ENCODE peak calls at places on chromosomes 12 and 14, in seven cellular contexts. One of them, this sample, is unnamed.

GRCh38 chr14:39372656-39373055 is 59.6 kb downstream of the FBXO33 start:
- DNase-seq in HCT116: no peak
- DNase-seq in H1: no peak
- DNase-seq in GM12878: no peak
- DNase-seq in Panc1: no peak
- DNase-seq in K562: no peak
- DNase-seq in HepG2: no peak
- DNase-seq in this sample: no peak

GRCh38 chr12:57033428-57033827 is 16.5 kb downstream of the MYO1A start:
- DNase-seq in GM12878: no peak
- DNase-seq in HepG2: no peak
- DNase-seq in HCT116: no peak
- DNase-seq in Panc1: no peak
- DNase-seq in K562: no peak
- DNase-seq in H1: no peak
- DNase-seq in this sample: no peak

GRCh38 chr12:13536219-13536910 is 339.8 kb downstream of the EMP1 start:
- DNase-seq in K562: no peak
- DNase-seq in H1: no peak
- DNase-seq in GM12878: peak; percentile 60
- DNase-seq in HepG2: no peak
- DNase-seq in Panc1: no peak
- DNase-seq in HCT116: no peak
- DNase-seq in this sample: no peak

GRCh38 chr12:96198970-96199369 is 4.8 kb downstream of the ELK3 start:
- DNase-seq in K562: no peak
- DNase-seq in HCT116: peak; percentile 87
- DNase-seq in GM12878: no peak
- DNase-seq in Panc1: no peak
- DNase-seq in H1: no peak
- DNase-seq in HepG2: no peak
- DNase-seq in this sample: no peak

GRCh38 chr12:107492393-107493134 is 193.0 kb upstream of the PWP1 start:
- DNase-seq in K562: no peak
- DNase-seq in GM12878: no peak
- DNase-seq in Panc1: no peak
- DNase-seq in H1: no peak
- DNase-seq in HepG2: peak; percentile 40
- DNase-seq in HCT116: no peak
- DNase-seq in this sample: no peak

GRCh38 chr14:81110186-81110585 is 110.6 kb downstream of the GTF2A1 start:
- DNase-seq in HepG2: no peak
- DNase-seq in HCT116: no peak
- DNase-seq in Panc1: no peak
- DNase-seq in K562: no peak
- DNase-seq in H1: no peak
- DNase-seq in GM12878: no peak
- DNase-seq in this sample: no peak

GRCh38 chr14:101130861-101131260 is 227.3 kb upstream of the RTL1 start:
- DNase-seq in HCT116: no peak
- DNase-seq in Panc1: no peak
- DNase-seq in HepG2: no peak
- DNase-seq in GM12878: no peak
- DNase-seq in H1: peak; percentile 40
- DNase-seq in K562: no peak
- DNase-seq in this sample: peak; percentile 22

GRCh38 chr14:91098591-91098990 is 15.3 kb upstream of the DGLUCY start:
- DNase-seq in GM12878: no peak
- DNase-seq in H1: no peak
- DNase-seq in HCT116: no peak
- DNase-seq in K562: no peak
- DNase-seq in HepG2: no peak
- DNase-seq in Panc1: no peak
- DNase-seq in this sample: no peak

GRCh38 chr14:50954811-50955372 is 10.6 kb upstream of the PYGL start:
- DNase-seq in GM12878: no peak
- DNase-seq in H1: no peak
- DNase-seq in HepG2: peak; percentile 33
- DNase-seq in HCT116: peak; percentile 23
- DNase-seq in K562: peak; percentile 30
- DNase-seq in Panc1: peak; percentile 45
- DNase-seq in this sample: peak; percentile 72

GRCh38 chr12:52207895-52208294 is 16.1 kb upstream of the KRT80 start:
- DNase-seq in K562: no peak
- DNase-seq in Panc1: no peak
- DNase-seq in HepG2: no peak
- DNase-seq in GM12878: no peak
- DNase-seq in H1: no peak
- DNase-seq in HCT116: no peak
- DNase-seq in this sample: no peak

GRCh38 chr14:69616408-69616773 is 5.0 kb downstream of the SUSD6 start:
- DNase-seq in GM12878: no peak
- DNase-seq in H1: no peak
- DNase-seq in Panc1: no peak
- DNase-seq in HepG2: no peak
- DNase-seq in K562: no peak
- DNase-seq in HCT116: no peak
- DNase-seq in this sample: no peak

GRCh38 chr12:19140381-19141236 is 11.1 kb downstream of the PLEKHA5 start:
- DNase-seq in HepG2: no peak
- DNase-seq in K562: no peak
- DNase-seq in H1: no peak
- DNase-seq in HCT116: no peak
- DNase-seq in Panc1: no peak
- DNase-seq in GM12878: no peak
- DNase-seq in this sample: no peak

DNA sequence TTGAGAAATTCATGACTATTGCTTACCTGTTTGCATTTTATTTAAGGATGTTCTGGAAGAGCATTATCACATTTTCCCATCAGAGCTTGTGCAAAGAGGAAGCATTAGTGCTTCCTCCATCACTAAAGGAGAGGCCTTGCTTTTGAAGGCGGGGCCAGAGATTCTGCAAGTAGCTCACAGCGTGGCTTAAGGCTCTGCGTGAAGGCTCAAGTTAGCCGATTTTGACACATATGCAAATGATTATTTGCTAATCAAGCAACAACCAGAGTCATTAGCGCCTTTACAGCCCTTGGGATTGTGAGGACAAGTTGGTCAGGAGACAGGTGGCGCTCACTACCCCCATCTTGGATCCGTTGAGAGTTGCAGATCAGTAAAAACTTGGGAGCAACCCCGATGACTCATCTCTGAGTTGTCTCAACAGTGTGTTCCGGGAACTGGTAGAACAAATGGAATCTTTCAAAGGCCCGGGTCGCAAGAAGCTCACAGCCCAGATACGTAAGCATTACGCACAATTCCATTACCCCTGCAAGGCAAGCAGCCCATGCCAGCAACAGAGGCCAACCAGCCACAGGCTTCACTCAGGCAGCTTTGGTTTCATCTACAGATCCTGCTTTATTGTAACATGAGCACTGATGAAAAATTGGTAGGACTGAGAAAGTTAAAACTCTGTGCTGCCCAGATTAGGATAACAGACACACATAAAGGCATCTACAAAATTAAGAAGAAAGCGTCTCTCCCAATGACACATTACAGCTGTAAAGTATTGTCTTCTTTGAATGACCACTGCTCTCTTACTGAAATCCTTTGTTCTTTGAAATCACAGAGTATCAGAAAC is 34.9 kb upstream of the SPTSSA start:
- DNase-seq in HepG2: peak; percentile 99
- DNase-seq in HCT116: peak; percentile 97
- DNase-seq in K562: peak; percentile 88
- DNase-seq in GM12878: no peak
- DNase-seq in Panc1: peak; percentile 85
- DNase-seq in H1: peak; percentile 58
- DNase-seq in this sample: peak; percentile 23
- TF ChIP-seq SIN3A in HepG2: no peak
- TF ChIP-seq SIN3A in HCT116: no peak
- TF ChIP-seq SIN3A in K562: no peak
- TF ChIP-seq SIN3A in GM12878: no peak
- TF ChIP-seq SIN3A in Panc1: no peak
- TF ChIP-seq SIN3A in H1: no peak
- TF ChIP-seq SIN3A in this sample: no peak

GRCh38 chr14:74698471-74698870 is 14.4 kb downstream of the AREL1 start:
- DNase-seq in GM12878: no peak
- DNase-seq in HepG2: no peak
- DNase-seq in HCT116: no peak
- DNase-seq in K562: no peak
- DNase-seq in H1: no peak
- DNase-seq in Panc1: no peak
- DNase-seq in this sample: no peak
- TF ChIP-seq SIN3A in GM12878: no peak
- TF ChIP-seq SIN3A in HepG2: no peak
- TF ChIP-seq SIN3A in HCT116: no peak
- TF ChIP-seq SIN3A in K562: no peak
- TF ChIP-seq SIN3A in H1: no peak
- TF ChIP-seq SIN3A in Panc1: no peak
- TF ChIP-seq SIN3A in this sample: no peak

DNA sequence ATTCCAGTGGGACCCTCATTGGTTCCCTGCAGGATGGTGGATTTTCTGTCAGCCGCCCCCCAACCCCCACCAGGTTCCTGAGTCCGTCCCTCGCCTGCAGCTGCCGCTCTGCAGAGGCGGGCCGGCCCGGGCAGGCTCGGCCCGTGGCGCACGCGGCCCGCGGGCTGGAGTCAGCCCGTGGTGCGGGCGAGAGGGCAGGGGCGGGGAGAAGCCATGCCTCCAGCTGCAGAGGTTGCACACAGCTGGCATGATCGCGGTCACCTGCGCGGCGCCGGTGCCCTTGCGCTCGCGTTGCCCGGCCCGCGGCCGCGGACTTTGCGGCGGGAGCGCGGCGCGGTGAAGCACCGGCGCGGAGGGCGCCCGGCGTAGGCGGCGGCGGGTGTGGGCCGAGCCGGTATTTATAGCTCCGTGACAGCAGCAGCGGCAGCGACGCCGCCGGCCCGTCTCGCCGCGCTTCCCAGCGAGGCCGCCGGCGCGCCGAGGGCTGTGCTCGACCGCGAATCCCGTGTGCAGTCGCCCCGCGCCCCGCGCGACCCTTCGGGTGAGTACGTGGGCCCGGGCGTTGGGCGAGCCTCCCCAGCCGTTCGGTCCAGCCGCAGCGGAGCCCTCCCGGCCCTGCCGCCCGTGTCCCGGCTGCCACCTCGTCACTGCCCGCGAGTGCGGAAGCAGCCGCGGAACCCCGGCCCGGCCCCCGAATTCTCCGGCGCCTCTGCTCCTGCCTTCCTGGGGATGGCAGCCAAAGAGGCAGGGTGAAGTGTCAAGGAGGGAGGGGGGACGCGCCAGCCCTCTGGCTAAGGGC is at the start of gene TMEM117:
- DNase-seq in H1: peak; percentile 80
- DNase-seq in K562: peak; percentile 61
- DNase-seq in HepG2: peak; percentile 25
- DNase-seq in HCT116: no peak
- DNase-seq in GM12878: no peak
- DNase-seq in Panc1: no peak
- DNase-seq in this sample: peak; percentile 86
- TF ChIP-seq SIN3A in H1: peak; percentile 10
- TF ChIP-seq SIN3A in K562: no peak
- TF ChIP-seq SIN3A in HepG2: no peak
- TF ChIP-seq SIN3A in HCT116: no peak
- TF ChIP-seq SIN3A in GM12878: no peak
- TF ChIP-seq SIN3A in Panc1: no peak
- TF ChIP-seq SIN3A in this sample: peak; percentile 37

GRCh38 chr12:879641-880040 is 69.9 kb downstream of the RAD52 start:
- DNase-seq in HCT116: no peak
- DNase-seq in HepG2: no peak
- DNase-seq in GM12878: no peak
- DNase-seq in K562: no peak
- DNase-seq in H1: no peak
- DNase-seq in Panc1: no peak
- DNase-seq in this sample: no peak
- TF ChIP-seq SIN3A in HCT116: no peak
- TF ChIP-seq SIN3A in HepG2: no peak
- TF ChIP-seq SIN3A in GM12878: no peak
- TF ChIP-seq SIN3A in K562: no peak
- TF ChIP-seq SIN3A in H1: no peak
- TF ChIP-seq SIN3A in Panc1: no peak
- TF ChIP-seq SIN3A in this sample: no peak

DNA sequence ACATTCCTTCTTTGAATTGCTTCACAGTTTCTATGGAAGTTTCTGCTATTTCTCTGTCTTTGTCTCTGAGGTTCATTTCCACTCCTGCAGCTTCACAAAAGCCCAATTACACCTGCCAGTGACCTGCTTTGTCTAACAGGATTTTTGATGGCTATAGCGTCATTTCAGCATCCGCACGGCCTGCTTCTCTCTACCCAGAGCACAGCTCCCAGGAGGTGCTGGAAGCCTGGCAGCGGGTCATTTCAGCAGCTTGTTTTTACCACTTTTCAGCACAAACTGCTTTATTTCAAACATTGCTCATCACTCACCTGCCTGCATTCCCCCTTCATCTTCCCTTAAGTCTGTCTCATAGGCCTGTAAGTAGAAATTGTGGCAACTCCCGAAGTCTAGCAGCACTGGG is 434.5 kb upstream of the GARIN6 start:
- DNase-seq in H1: no peak
- DNase-seq in HCT116: no peak
- DNase-seq in HepG2: no peak
- DNase-seq in K562: no peak
- DNase-seq in GM12878: no peak
- DNase-seq in Panc1: no peak
- DNase-seq in this sample: no peak
- TF ChIP-seq SIN3A in H1: no peak
- TF ChIP-seq SIN3A in HCT116: no peak
- TF ChIP-seq SIN3A in HepG2: no peak
- TF ChIP-seq SIN3A in K562: no peak
- TF ChIP-seq SIN3A in GM12878: no peak
- TF ChIP-seq SIN3A in Panc1: no peak
- TF ChIP-seq SIN3A in this sample: no peak

GRCh38 chr12:131618303-131618658 is 92.6 kb upstream of the SFSWAP start:
- DNase-seq in HCT116: no peak
- DNase-seq in K562: peak; percentile 44
- DNase-seq in HepG2: no peak
- DNase-seq in H1: peak; percentile 77
- DNase-seq in Panc1: no peak
- DNase-seq in GM12878: no peak
- DNase-seq in this sample: no peak
- TF ChIP-seq SIN3A in HCT116: no peak
- TF ChIP-seq SIN3A in K562: peak; percentile 44
- TF ChIP-seq SIN3A in HepG2: no peak
- TF ChIP-seq SIN3A in H1: peak; percentile 90
- TF ChIP-seq SIN3A in Panc1: no peak
- TF ChIP-seq SIN3A in GM12878: no peak
- TF ChIP-seq SIN3A in this sample: no peak

GRCh38 chr12:77493311-77493710 is 337.4 kb upstream of the NAV3 start:
- DNase-seq in H1: no peak
- DNase-seq in HepG2: no peak
- DNase-seq in Panc1: no peak
- DNase-seq in HCT116: no peak
- DNase-seq in GM12878: no peak
- DNase-seq in K562: no peak
- DNase-seq in this sample: no peak
- TF ChIP-seq SIN3A in H1: no peak
- TF ChIP-seq SIN3A in HepG2: no peak
- TF ChIP-seq SIN3A in Panc1: no peak
- TF ChIP-seq SIN3A in HCT116: no peak
- TF ChIP-seq SIN3A in GM12878: no peak
- TF ChIP-seq SIN3A in K562: no peak
- TF ChIP-seq SIN3A in this sample: no peak